ENCODE peak calls at places on chromosomes 5 and 9, in four cellular contexts. P, G, A and Q are unnamed samples. For H3K4me1, the result is how much of the 10 kb centered on the place peaks cover.

GRCh38 chr9:13459071-13459470 is 179.6 kb upstream of the MPDZ start:
- DNase-seq in P (no peak), A (no peak), G (peak), Q (no peak)

GRCh38 chr9:104256031-104256709 is 162.1 kb downstream of the SMC2 start:
- DNase-seq in P (no peak), A (peak), G (no peak), Q (no peak)

GRCh38 chr5:321233-321725 is at the start of gene AHRR:
- DNase-seq in A (peak), P (peak), G (peak), Q (peak)

GRCh38 chr9:28503573-28503972 is 930.3 kb upstream of the C9orf72 start:
- DNase-seq in G (no peak), P (no peak), A (no peak), Q (peak)

GRCh38 chr5:175328176-175328575 is 115.8 kb downstream of the DRD1 start:
- DNase-seq in G (no peak), A (no peak), P (no peak), Q (no peak)

GRCh38 chr5:156956321-156956720 is 6.7 kb downstream of the TIMD4 start:
- DNase-seq in A (no peak), P (no peak), G (no peak), Q (no peak)

GRCh38 chr5:40223884-40224402 is 455.8 kb upstream of the PTGER4 start:
- DNase-seq in G (peak), A (peak), P (no peak), Q (peak)

GRCh38 chr5:132462856-132463745 is 27.5 kb downstream of the IRF1 start:
- DNase-seq in G (no peak), A (no peak), P (no peak), Q (no peak)

GRCh38 chr5:179803651-179804598 is 2.7 kb downstream of the MGAT4B start:
- DNase-seq in P (peak), G (peak), A (no peak), Q (no peak)

GRCh38 chr9:134972140-134972539 is 54.4 kb upstream of the FCN1 start:
- DNase-seq in G (no peak), P (no peak), A (no peak), Q (no peak)

GRCh38 chr5:74141053-74141452 is 499.5 kb downstream of the ENC1 start:
- DNase-seq in P (no peak), A (no peak), G (peak), Q (no peak)

GRCh38 chr5:74139589-74139988 is 500.9 kb downstream of the ENC1 start:
- DNase-seq in G (no peak), A (no peak), P (no peak), Q (no peak)

GRCh38 chr5:74143724-74144330 is 496.7 kb downstream of the ENC1 start:
- DNase-seq in G (no peak), P (no peak), A (no peak), Q (peak)

GRCh38 chr5:74143151-74143550 is 497.4 kb downstream of the ENC1 start:
- DNase-seq in P (no peak), G (no peak), A (no peak), Q (no peak)

DNA sequence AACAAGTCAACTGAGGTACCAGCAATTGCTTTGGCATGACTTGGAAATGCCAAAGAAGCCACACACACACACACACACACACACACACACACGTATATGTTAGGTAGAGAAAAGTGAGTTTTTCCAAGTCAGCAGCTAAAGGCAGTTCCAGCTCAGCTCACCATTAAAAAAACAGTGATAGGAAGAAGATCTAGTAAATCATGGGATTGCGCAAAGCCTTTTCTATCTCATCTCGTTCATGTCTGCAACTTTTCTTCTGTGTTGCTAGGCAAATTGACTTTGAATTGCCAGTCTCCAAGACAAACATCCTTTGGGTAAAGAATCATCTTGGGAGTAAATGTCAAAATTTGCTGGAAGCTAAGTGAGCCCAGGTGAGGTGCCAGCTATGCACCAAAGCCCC is 500.1 kb downstream of the ENC1 start:
- DNase-seq in A (no peak), P (no peak), G (no peak), Q (no peak)
- H3K27ac ChIP-seq in A (no peak), P (no peak), G (peak), Q (no peak)

DNA sequence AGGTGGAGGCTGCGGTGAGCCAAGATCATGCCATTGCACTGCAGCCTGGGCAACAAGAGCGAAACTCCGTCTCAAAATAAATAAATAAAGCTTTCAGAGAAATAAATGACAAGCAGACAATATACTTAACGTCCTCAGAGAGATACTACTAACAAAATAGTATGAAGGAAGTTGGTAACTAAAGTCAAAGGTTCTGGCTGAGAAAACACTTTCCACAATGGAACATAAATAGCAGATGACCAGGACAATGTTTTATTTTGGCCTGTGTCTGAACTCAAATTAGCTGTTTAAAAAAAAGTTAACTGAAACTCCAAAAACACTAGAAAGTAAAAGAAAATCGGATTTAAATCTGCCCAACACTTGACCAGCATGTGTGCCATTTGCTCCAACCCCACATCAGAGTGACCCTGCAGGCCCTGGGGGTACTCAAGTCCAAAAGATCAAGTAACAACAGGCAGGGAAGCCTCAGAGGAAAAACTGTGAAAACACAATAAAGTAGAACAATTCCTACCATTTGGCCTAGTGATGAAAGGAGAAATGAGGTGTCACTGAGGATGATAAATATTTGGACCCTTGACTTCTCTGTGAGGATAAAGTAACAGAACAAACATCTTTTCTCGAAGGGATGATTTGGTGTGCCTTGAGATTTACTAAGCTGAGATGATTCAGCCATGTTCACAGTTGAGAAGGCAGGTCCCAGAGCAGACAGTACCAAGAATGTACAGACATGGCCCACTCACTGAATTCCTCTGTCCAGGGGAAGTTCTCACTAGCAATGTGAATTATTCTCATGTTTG is 47.7 kb downstream of the LHFPL2 start:
- DNase-seq in G (peak), A (peak), P (no peak), Q (no peak)
- H3K4me1 ChIP-seq in G (under half), A (under half), P (half or more), Q (under half)

DNA sequence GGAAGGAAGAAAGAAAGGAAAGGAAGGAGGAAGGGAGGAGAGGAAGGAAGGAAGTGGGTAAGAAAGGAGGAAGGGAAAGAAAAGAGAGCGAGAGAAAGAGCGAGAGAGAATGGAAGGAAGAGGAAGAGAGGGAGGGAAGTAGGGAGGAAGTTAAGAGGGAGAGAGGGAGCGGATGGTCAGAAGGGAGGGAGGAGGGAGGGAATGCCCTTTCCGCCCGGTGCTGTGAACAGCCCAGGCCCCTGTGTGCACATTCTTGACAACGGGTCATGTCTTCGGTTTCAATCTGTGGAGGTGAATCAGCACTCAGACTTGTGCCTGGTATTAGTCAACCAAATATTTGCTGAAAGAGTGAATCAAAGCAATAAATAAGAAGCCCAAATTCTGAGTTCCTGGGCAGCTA is 39.2 kb downstream of the PRUNE2 start:
- DNase-seq in P (peak), G (no peak), A (peak), Q (no peak)
- TF ChIP-seq EZH2 in P (no peak), G (no peak), A (no peak), Q (no peak)

DNA sequence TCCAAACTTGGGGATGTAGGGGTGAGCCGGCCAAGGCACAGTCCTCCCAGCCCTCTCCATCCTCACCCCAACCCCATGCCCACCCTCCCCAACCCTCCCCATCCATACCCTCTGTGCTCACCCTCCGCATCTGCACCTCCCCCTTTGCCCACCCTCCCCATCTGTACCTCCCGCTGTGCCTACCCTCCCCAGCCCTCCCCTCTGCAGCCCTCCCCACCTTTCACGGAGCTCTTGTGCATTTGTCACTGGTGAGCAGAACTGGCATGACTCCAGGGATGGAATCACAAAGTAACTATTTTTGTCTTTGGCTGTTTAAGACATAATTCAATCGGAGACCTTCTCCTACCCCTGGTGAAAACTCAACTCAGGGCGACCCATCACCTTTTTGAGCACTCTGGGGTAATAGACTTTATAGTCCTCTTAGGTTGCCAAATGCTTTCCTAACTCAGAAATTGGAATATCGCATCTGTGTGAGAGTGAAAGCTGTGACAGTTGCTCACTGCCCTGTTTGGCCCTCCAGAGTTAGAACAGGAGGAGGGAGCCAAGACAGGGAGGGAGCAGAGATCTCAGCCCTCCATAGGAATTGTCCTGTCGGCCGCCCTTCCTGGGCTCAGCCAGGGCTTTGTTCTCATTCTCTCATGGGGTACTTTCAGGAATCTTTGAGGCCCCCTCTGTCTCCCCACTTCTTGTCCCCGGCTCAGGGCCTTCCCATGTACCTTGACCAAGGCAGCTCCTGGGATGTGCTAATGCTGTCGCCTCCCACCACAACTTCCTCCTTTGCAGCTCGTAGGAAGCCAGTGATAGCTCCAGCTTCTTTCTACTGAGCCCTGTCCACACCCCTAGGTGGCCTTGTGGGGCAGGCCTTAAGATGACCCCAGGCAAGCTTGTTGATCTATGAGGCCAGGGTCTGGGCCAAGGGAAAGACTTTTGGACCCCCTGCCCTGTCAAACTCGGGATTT is 36.2 kb downstream of the OTULIN start:
- DNase-seq in G (no peak), P (no peak), A (no peak), Q (no peak)
- H3K27ac ChIP-seq in G (no peak), P (no peak), A (no peak), Q (no peak)

GRCh38 chr9:117303643-117304230 is 111.1 kb downstream of the ASTN2 start:
- DNase-seq in P (no peak), A (no peak), G (no peak), Q (no peak)

GRCh38 chr9:117306032-117306431 is 108.8 kb downstream of the ASTN2 start:
- DNase-seq in A (no peak), G (no peak), P (no peak), Q (no peak)

GRCh38 chr9:117305454-117305853 is 109.4 kb downstream of the ASTN2 start:
- DNase-seq in P (no peak), G (no peak), A (no peak), Q (no peak)

GRCh38 chr9:117307701-117308100 is 107.2 kb downstream of the ASTN2 start:
- DNase-seq in P (no peak), G (no peak), A (no peak), Q (no peak)

GRCh38 chr9:117304613-117305012 is 110.2 kb downstream of the ASTN2 start:
- DNase-seq in A (no peak), G (no peak), P (no peak), Q (no peak)
- H3K4me1 ChIP-seq in A (under half), G (under half), P (under half), Q (under half)